ENCODE peak calls at places on chromosomes 16 and 17, in nine cellular contexts. X is Panc1, B is left lung, S is tibial artery, Y is SJSA1, U is pancreas, T is PC-3, V is tibial nerve, Z is ovary. E is an unnamed sample. For H3K4me1, the result is how much of the 10 kb centered on the place peaks cover.

GRCh38 chr16:50642349-50642748 is 38.8 kb downstream of the SNX20 start:
- DNase-seq in U (no peak), S (no peak), Y (no peak), X (no peak), Z (no peak), V (no peak), T (no peak), B (no peak), E (no peak)

GRCh38 chr17:27669136-27669535 is 38.1 kb downstream of the LGALS9 start:
- DNase-seq in T (no peak), X (no peak), Y (no peak), U (no peak), V (no peak), Z (no peak), B (no peak), S (no peak), E (no peak)

GRCh38 chr17:36943250-36944220 is 5.2 kb upstream of the AATF start:
- DNase-seq in V (no peak), X (no peak), Z (no peak), U (no peak), S (no peak), Y (no peak), B (peak), T (no peak), E (no peak)

GRCh38 chr17:6574689-6575595 is 18.6 kb upstream of the PITPNM3 start:
- DNase-seq in V (no peak), Y (peak), S (peak), Z (peak), U (no peak), X (no peak), T (no peak), B (no peak), E (no peak)

GRCh38 chr16:4401094-4401501 is 15.3 kb downstream of the CORO7 start:
- DNase-seq in V (no peak), U (no peak), B (no peak), S (no peak), Z (no peak), Y (no peak), X (no peak), T (no peak), E (no peak)

GRCh38 chr17:30819941-30820705 is 4.4 kb downstream of the CRLF3 start:
- DNase-seq in B (no peak), U (no peak), Z (no peak), S (no peak), V (no peak), Y (no peak), X (no peak), T (no peak), E (peak)

GRCh38 chr17:3683054-3683511 is 12.9 kb downstream of the P2RX5 start:
- DNase-seq in S (no peak), X (peak), U (no peak), T (peak), Y (peak), Z (no peak), V (no peak), B (no peak), E (peak)

GRCh38 chr17:65547253-65547670 is 14.2 kb downstream of the AXIN2 start:
- DNase-seq in Y (no peak), B (no peak), V (no peak), X (no peak), T (no peak), Z (no peak), U (peak), S (no peak), E (no peak)

GRCh38 chr16:78607022-78607421 is 507.6 kb downstream of the WWOX start:
- DNase-seq in X (no peak), V (no peak), S (no peak), U (no peak), T (no peak), Z (no peak), Y (no peak), B (no peak), E (no peak)

GRCh38 chr17:41794603-41794975 is 8.1 kb upstream of the JUP start:
- DNase-seq in Y (no peak), Z (no peak), U (no peak), V (no peak), X (no peak), B (no peak), S (no peak), T (no peak), E (no peak)

GRCh38 chr17:7323731-7324437 is 5.3 kb downstream of the NEURL4 start:
- DNase-seq in X (no peak), S (peak), U (no peak), V (no peak), Z (no peak), T (peak), B (peak), Y (peak), E (peak)

GRCh38 chr16:86530251-86531192 is 20.2 kb downstream of the FOXF1 start:
- DNase-seq in V (no peak), B (peak), U (no peak), Y (no peak), X (no peak), S (no peak), T (no peak), Z (peak), E (no peak)
- H3K27ac ChIP-seq in V (peak), B (no peak), U (no peak), Y (no peak), X (no peak), S (no peak), T (no peak), Z (peak), E (no peak)

GRCh38 chr17:64329571-64329970 is 61.1 kb downstream of the PECAM1 start:
- DNase-seq in S (no peak), Z (no peak), X (no peak), Y (no peak), B (no peak), U (no peak), T (peak), V (no peak), E (no peak)
- H3K4me1 ChIP-seq in S (half or more), Z (under half), X (under half), Y (under half), B (half or more), U (under half), T (half or more), V (under half), E (under half)

GRCh38 chr17:48541574-48542113 is 3.3 kb downstream of the HOXB2 start:
- DNase-seq in B (peak), X (no peak), Z (peak), T (no peak), U (no peak), V (no peak), Y (no peak), S (no peak), E (peak)
- H3K4me3 ChIP-seq in B (peak), X (peak), Z (peak), T (no peak), U (peak), V (peak), Y (no peak), S (peak), E (peak)

GRCh38 chr16:57533618-57534336 is 2.6 kb downstream of the CCDC102A start:
- DNase-seq in B (peak), X (no peak), T (no peak), U (no peak), S (no peak), V (no peak), Z (peak), Y (no peak), E (no peak)

GRCh38 chr16:57534337-57534880 is 2.0 kb downstream of the CCDC102A start:
- DNase-seq in Y (no peak), V (no peak), X (no peak), Z (no peak), U (no peak), B (no peak), T (no peak), S (no peak), E (no peak)

GRCh38 chr16:57536306-57537193 is at the start of gene CCDC102A:
- DNase-seq in X (no peak), V (no peak), U (peak), B (no peak), Z (peak), S (no peak), Y (peak), T (peak), E (peak)

GRCh38 chr16:57535680-57536305 is 578 bp downstream of the CCDC102A start:
- DNase-seq in U (peak), B (peak), V (peak), Y (peak), S (peak), Z (peak), X (peak), T (peak), E (peak)

DNA sequence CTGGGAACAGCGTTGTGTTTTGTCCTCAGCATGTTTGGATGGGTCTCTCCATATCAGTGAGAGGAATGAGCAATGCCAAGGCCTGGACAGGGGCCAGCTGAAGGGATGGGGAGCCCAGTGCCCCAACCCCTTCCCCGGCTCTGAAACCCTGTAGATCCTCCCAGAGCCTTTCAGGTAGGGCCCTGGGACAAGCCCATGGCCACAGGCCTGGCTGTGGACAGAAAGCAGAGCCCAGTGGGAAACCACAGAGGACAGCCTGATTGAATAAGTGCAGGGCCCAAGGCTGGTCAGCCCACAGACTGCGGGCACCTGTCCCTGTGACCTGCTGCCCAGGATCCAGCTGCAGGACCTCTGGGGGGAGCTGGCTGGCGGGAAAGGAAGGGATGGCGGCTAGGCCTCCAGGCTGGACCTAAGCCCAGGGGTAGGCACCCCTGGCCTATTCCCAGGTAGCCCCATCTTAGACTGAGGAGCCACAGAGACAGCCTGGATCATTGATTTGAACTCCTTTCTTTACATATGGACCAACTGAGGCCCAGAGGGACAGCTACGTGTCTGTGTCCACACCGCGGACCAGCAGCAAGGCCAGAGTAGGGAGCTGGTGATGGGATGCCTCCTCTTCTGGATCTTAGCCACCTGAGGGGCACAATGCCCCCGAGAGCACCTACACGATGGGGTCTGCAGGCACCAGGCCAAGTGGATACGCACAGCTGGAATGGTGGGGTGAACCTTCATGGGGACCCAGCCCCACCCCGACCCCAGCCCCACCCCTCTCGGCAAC is 1.3 kb downstream of the CCDC102A start:
- DNase-seq in U (no peak), Z (peak), X (no peak), S (no peak), Y (no peak), V (no peak), B (no peak), T (no peak), E (no peak)
- H3K27ac ChIP-seq in U (no peak), Z (peak), X (peak), S (peak), Y (no peak), V (peak), B (peak), T (no peak), E (peak)

GRCh38 chr17:46815474-46816353 is 2.8 kb downstream of the WNT3 start:
- DNase-seq in V (no peak), U (no peak), T (no peak), Y (no peak), S (no peak), X (no peak), B (no peak), Z (no peak), E (no peak)
- H3K4me1 ChIP-seq in V (under half), U (under half), T (under half), Y (under half), S (under half), X (under half), B (under half), Z (under half), E (under half)

GRCh38 chr16:88803264-88803987 is at the start of gene CDT1:
- DNase-seq in U (peak), T (peak), Y (peak), S (peak), Z (peak), V (peak), X (no peak), B (peak), E (peak)

GRCh38 chr16:88805340-88805715 is 1.7 kb downstream of the CDT1 start:
- DNase-seq in S (no peak), T (no peak), X (no peak), Z (no peak), B (no peak), Y (no peak), V (no peak), U (no peak), E (no peak)

GRCh38 chr16:88805887-88806393 is 2.4 kb downstream of the CDT1 start:
- DNase-seq in X (no peak), T (no peak), V (no peak), S (no peak), U (no peak), Y (no peak), Z (no peak), B (no peak), E (no peak)

GRCh38 chr16:88804173-88804551 is 573 bp downstream of the CDT1 start:
- DNase-seq in Z (no peak), U (no peak), V (no peak), X (no peak), Y (no peak), T (no peak), B (no peak), S (no peak), E (no peak)

GRCh38 chr16:88804552-88805339 is 1.2 kb downstream of the CDT1 start:
- DNase-seq in S (no peak), B (peak), U (no peak), Y (no peak), V (no peak), T (peak), Z (no peak), X (no peak), E (no peak)
- H3K4me3 ChIP-seq in S (no peak), B (peak), U (no peak), Y (peak), V (no peak), T (peak), Z (no peak), X (peak), E (peak)

GRCh38 chr16:68734782-68735181 is 2.3 kb upstream of the CDH1 start:
- DNase-seq in S (no peak), X (no peak), Z (no peak), U (no peak), Y (no peak), T (no peak), B (no peak), V (no peak), E (no peak)

GRCh38 chr16:68737730-68738590 is 868 bp downstream of the CDH1 start:
- DNase-seq in S (no peak), B (peak), T (peak), V (no peak), Y (no peak), X (no peak), U (peak), Z (peak), E (no peak)

GRCh38 chr16:68736561-68736960 is 531 bp upstream of the CDH1 start:
- DNase-seq in S (no peak), T (no peak), V (no peak), U (no peak), B (no peak), Z (no peak), Y (no peak), X (no peak), E (no peak)

GRCh38 chr16:68739964-68740627 is 3.0 kb downstream of the CDH1 start:
- DNase-seq in Y (no peak), S (no peak), B (no peak), Z (no peak), X (no peak), T (no peak), V (no peak), U (no peak), E (no peak)

GRCh38 chr16:68737046-68737729 is at the start of gene CDH1:
- DNase-seq in X (no peak), S (no peak), B (peak), Z (peak), V (no peak), T (peak), U (peak), Y (no peak), E (no peak)
- H3K27ac ChIP-seq in X (peak), S (no peak), B (peak), Z (no peak), V (peak), T (peak), U (peak), Y (no peak), E (no peak)